ENCODE peak calls at places on chromosomes 5 and 9, in seven cellular contexts. X is spleen, A is H54, E is lower leg skin, W is A549, N is upper lobe of left lung, J is heart left ventricle. D is an unnamed sample.

GRCh38 chr9:123361086-123361730 is 5.2 kb downstream of the CRB2 start:
- DNase-seq in X (no peak), E (no peak), A (no peak), N (no peak), W (no peak), J (no peak), D (no peak)

GRCh38 chr5:4199036-4199435 is 603.4 kb downstream of the IRX1 start:
- DNase-seq in W (no peak), J (no peak), N (no peak), A (no peak), E (no peak), X (no peak), D (no peak)

GRCh38 chr9:72983512-72984021 is 30.7 kb upstream of the ALDH1A1 start:
- DNase-seq in X (no peak), J (no peak), A (no peak), W (peak; percentile 95), E (no peak), N (no peak), D (peak; percentile 10)

GRCh38 chr5:143118222-143118621 is 285.3 kb downstream of the NR3C1 start:
- DNase-seq in W (no peak), A (no peak), J (no peak), E (no peak), X (peak; percentile 78), N (peak; percentile 50), D (no peak)

GRCh38 chr9:33813712-33814641 is 3.0 kb upstream of the UBE2R2 start:
- DNase-seq in E (no peak), X (no peak), N (no peak), W (peak; percentile 60), J (no peak), A (peak; percentile 62), D (peak; percentile 73)

GRCh38 chr5:161034456-161034855 is 182.4 kb upstream of the ATP10B start:
- DNase-seq in A (no peak), J (no peak), W (no peak), E (no peak), N (no peak), X (no peak), D (no peak)

GRCh38 chr5:35369965-35370790 is 139.9 kb upstream of the PRLR start:
- DNase-seq in N (no peak), X (no peak), W (no peak), J (no peak), A (no peak), E (no peak), D (no peak)

GRCh38 chr5:61280205-61280604 is 51.9 kb upstream of the ZSWIM6 start:
- DNase-seq in N (peak; percentile 40), E (no peak), A (no peak), J (peak; percentile 32), X (no peak), W (no peak), D (peak; percentile 48)

GRCh38 chr5:132557425-132557805 is 638 bp downstream of the RAD50 start:
- DNase-seq in W (peak; percentile 80), A (peak; percentile 12), E (peak; percentile 24), N (peak; percentile 70), J (peak; percentile 18), X (peak; percentile 77), D (peak; percentile 77)

GRCh38 chr5:102749416-102750021 is 5.6 kb upstream of the PAM start:
- DNase-seq in E (no peak), N (no peak), X (no peak), J (no peak), A (no peak), W (no peak), D (no peak)

GRCh38 chr5:93588586-93589347 is 5.7 kb downstream of the NR2F1 start:
- DNase-seq in E (no peak), J (no peak), N (no peak), W (no peak), A (no peak), X (no peak), D (no peak)

GRCh38 chr9:23081377-23081776 is 634.8 kb downstream of the DMRTA1 start:
- DNase-seq in N (no peak), J (no peak), A (no peak), X (no peak), E (no peak), W (no peak), D (no peak)

GRCh38 chr5:124193371-124193789 is 553.1 kb downstream of the ZNF608 start:
- DNase-seq in N (no peak), J (no peak), W (no peak), X (no peak), A (no peak), E (no peak), D (no peak)

GRCh38 chr9:98018347-98018746 is 35.2 kb downstream of the ANP32B start:
- DNase-seq in N (no peak), J (no peak), E (no peak), X (no peak), A (no peak), W (no peak), D (no peak)

GRCh38 chr9:16082796-16083195 is 530.0 kb downstream of the CCDC171 start:
- DNase-seq in J (no peak), E (no peak), W (no peak), N (no peak), A (no peak), X (no peak), D (no peak)

GRCh38 chr9:135156525-135157510 is 69.3 kb downstream of the OLFM1 start:
- DNase-seq in N (peak; percentile 27), E (no peak), X (no peak), A (peak; percentile 63), J (peak; percentile 47), W (peak; percentile 53), D (peak; percentile 53)

GRCh38 chr5:163248333-163248732 is 189.1 kb upstream of the CCNG1 start:
- DNase-seq in W (no peak), N (no peak), X (no peak), E (no peak), A (no peak), J (no peak), D (no peak)

GRCh38 chr9:78261403-78262001 is 25.6 kb downstream of the CEP78 start:
- DNase-seq in X (no peak), A (peak; percentile 38), E (no peak), N (no peak), J (no peak), W (peak; percentile 36), D (peak; percentile 30)

GRCh38 chr9:108244676-108245075 is 611.1 kb downstream of the ACTL7B start:
- DNase-seq in E (no peak), X (no peak), A (no peak), J (no peak), N (no peak), W (no peak), D (no peak)

GRCh38 chr5:128736567-128736966 is 198.5 kb upstream of the FBN2 start:
- DNase-seq in X (no peak), E (no peak), A (no peak), W (peak; percentile 12), J (peak; percentile 11), N (no peak), D (no peak)

GRCh38 chr5:68369436-68370125 is 154.0 kb downstream of the PIK3R1 start:
- DNase-seq in X (no peak), A (no peak), J (no peak), N (no peak), E (no peak), W (no peak), D (peak; percentile 41)

DNA sequence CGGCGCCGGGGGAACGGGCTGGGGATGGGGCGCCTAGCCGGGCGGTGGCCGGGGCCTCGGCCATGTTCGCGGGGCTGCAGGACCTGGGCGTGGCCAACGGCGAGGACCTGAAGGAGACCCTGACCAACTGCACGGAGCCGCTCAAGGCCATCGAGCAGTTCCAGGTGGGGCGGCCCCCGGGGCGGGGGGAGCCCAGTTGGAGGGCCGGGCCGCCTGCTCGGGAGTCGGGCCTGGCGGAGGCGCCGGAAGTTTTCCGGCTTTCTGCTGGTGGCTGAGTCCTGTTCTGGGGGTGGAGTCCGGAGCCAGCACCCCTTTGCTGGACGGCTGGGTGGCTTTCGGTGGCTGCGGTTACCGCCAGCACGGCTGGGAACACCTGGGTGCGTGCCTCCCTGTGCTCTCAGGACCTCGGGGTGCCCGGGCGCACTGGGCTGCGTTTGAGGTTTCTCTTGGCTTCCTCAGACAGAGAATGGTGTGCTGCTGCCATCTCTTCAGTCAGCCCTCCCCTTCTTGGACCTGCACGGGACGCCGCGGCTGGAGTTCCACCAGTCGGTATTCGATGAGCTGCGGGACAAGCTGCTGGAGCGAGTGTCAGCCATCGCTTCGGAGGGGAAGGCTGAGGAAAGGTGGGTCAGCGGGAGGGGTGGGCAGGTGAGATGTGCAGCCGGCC is 454 bp downstream of the NELFB start:
- DNase-seq in N (peak; percentile 65), X (no peak), E (no peak), J (no peak), W (peak; percentile 43), A (peak; percentile 92), D (no peak)
- TF ChIP-seq POLR2A in N (no peak), X (no peak), E (no peak), J (no peak), W (no peak), A (no peak), D (no peak)

GRCh38 chr9:87695523-87695922 is 30.4 kb upstream of the CTSL start:
- DNase-seq in E (no peak), A (no peak), J (no peak), W (no peak), X (no peak), N (no peak), D (no peak)
- TF ChIP-seq POLR2A in E (no peak), A (no peak), J (no peak), W (no peak), X (no peak), N (no peak), D (no peak)

GRCh38 chr5:87412417-87413115 is at the start of gene CCNH:
- DNase-seq in E (peak; percentile 99), N (peak; percentile 99), A (peak; percentile 70), W (peak; percentile 96), J (peak; percentile 98), X (peak; percentile 100), D (peak; percentile 97)
- TF ChIP-seq POLR2A in E (no peak), N (peak; percentile 87), A (peak; percentile 95), W (peak; percentile 88), J (peak; percentile 79), X (peak; percentile 89), D (peak; percentile 97)

GRCh38 chr9:133992780-133993634 is 883 bp upstream of the VAV2 start:
- DNase-seq in N (peak; percentile 84), E (peak; percentile 88), X (peak; percentile 92), A (peak; percentile 93), J (peak; percentile 84), W (peak; percentile 84), D (peak; percentile 60)
- TF ChIP-seq POLR2A in N (peak; percentile 33), E (no peak), X (peak; percentile 48), A (peak; percentile 78), J (no peak), W (peak; percentile 62), D (no peak)

GRCh38 chr5:179697993-179698934 is 503 bp upstream of the CANX start:
- DNase-seq in N (peak; percentile 99), X (peak; percentile 100), A (peak; percentile 99), E (peak; percentile 99), W (peak; percentile 99), J (peak; percentile 99), D (peak; percentile 100)
- TF ChIP-seq POLR2A in N (peak; percentile 86), X (peak; percentile 85), A (peak; percentile 98), E (no peak), W (peak; percentile 93), J (no peak), D (peak; percentile 96)